ENCODE peak calls at places on chromosomes 12 and 14, in nine cellular contexts. Z is stimulated activated naive CD4-positive, alpha-beta T cell; W is GM04504; X is stimulated activated CD4-positive, alpha-beta T cell treated with anti-CD3 and anti-CD28 coated beads, TNF-alpha, amount 100 ng/mL, for 24 hours; A is GOT3; M is NCI-H82; C is activated T-helper 1 cell treated with Interleukin-2 at 50 U/mL for 16 hours; N is germinal center; S is CD8-positive, alpha-beta memory T cell. L is an unnamed sample.

GRCh38 chr12:3473844-3474243 is 17.2 kb upstream of the PRMT8 start:
- DNase-seq in Z (no peak), W (no peak), X (no peak), A (no peak), M (no peak), C (no peak), N (no peak), S (no peak), L (no peak)

GRCh38 chr12:15963271-15963670 is 52.1 kb downstream of the DERA start:
- DNase-seq in Z (no peak), W (no peak), X (no peak), A (no peak), M (no peak), C (no peak), N (no peak), S (no peak), L (no peak)

GRCh38 chr14:93997082-93997481 is at the start of gene CCDC197:
- DNase-seq in Z (no peak), W (no peak), X (no peak), A (no peak), M (no peak), C (no peak), N (no peak), S (no peak), L (no peak)

GRCh38 chr12:63922446-63922845 is 77.9 kb downstream of the SRGAP1 start:
- DNase-seq in Z (no peak), W (no peak), X (no peak), A (no peak), M (no peak), C (no peak), N (no peak), S (no peak), L (peak)

GRCh38 chr14:89378119-89378518 is 38.9 kb downstream of the FOXN3 start:
- DNase-seq in Z (no peak), W (no peak), X (peak), A (no peak), M (no peak), C (no peak), N (no peak), S (no peak), L (peak)

GRCh38 chr14:95267306-95267705 is 52.4 kb downstream of the CLMN start:
- DNase-seq in Z (no peak), W (no peak), X (no peak), A (no peak), M (no peak), C (no peak), N (no peak), S (no peak), L (no peak)

GRCh38 chr14:100022772-100023451 is 42.3 kb upstream of the EVL start:
- DNase-seq in Z (no peak), W (peak), X (no peak), A (no peak), M (no peak), C (no peak), N (no peak), S (no peak), L (no peak)

GRCh38 chr14:104335176-104335575 is 196.8 kb downstream of the KIF26A start:
- DNase-seq in Z (no peak), W (no peak), X (no peak), A (no peak), M (no peak), C (no peak), N (no peak), S (no peak), L (no peak)

GRCh38 chr12:41663487-41664258 is 475.6 kb downstream of the PDZRN4 start:
- DNase-seq in Z (no peak), W (peak), X (no peak), A (no peak), M (peak), C (no peak), N (no peak), S (no peak), L (peak)

GRCh38 chr12:84704851-84705250 is 207.7 kb downstream of the SLC6A15 start:
- DNase-seq in Z (no peak), W (no peak), X (no peak), A (no peak), M (no peak), C (no peak), N (no peak), S (no peak), L (no peak)

GRCh38 chr12:6464531-6464930 is 5.9 kb downstream of the VAMP1 start:
- DNase-seq in Z (no peak), W (no peak), X (no peak), A (no peak), M (no peak), C (no peak), N (no peak), S (no peak), L (no peak)

GRCh38 chr12:125003021-125003420 is 9.6 kb downstream of the BRI3BP start:
- DNase-seq in Z (no peak), W (no peak), X (no peak), A (no peak), M (no peak), C (no peak), N (no peak), S (no peak), L (no peak)

GRCh38 chr12:29516431-29516875 is 19.0 kb upstream of the OVCH1 start:
- DNase-seq in Z (no peak), W (peak), X (no peak), A (no peak), M (no peak), C (no peak), N (no peak), S (no peak), L (no peak)

GRCh38 chr12:26704684-26705475 is 128.1 kb downstream of the ITPR2 start:
- DNase-seq in Z (no peak), W (no peak), X (no peak), A (no peak), M (no peak), C (no peak), N (no peak), S (no peak), L (peak)

GRCh38 chr12:67468549-67469245 is 179.8 kb upstream of the DYRK2 start:
- DNase-seq in Z (no peak), W (no peak), X (no peak), A (no peak), M (no peak), C (no peak), N (no peak), S (no peak), L (no peak)

GRCh38 chr12:105229446-105229845 is 6.5 kb downstream of the APPL2 start:
- DNase-seq in Z (no peak), W (no peak), X (no peak), A (no peak), M (no peak), C (no peak), N (no peak), S (no peak), L (no peak)

GRCh38 chr12:4069046-4070010 is 196.1 kb upstream of the PARP11 start:
- DNase-seq in Z (no peak), W (no peak), X (no peak), A (no peak), M (no peak), C (no peak), N (no peak), S (no peak), L (no peak)

GRCh38 chr14:55739967-55740707 is 160.1 kb downstream of the KTN1 start:
- DNase-seq in Z (no peak), W (no peak), X (no peak), A (no peak), M (no peak), C (no peak), N (no peak), S (no peak), L (no peak)

GRCh38 chr14:60658116-60658515 is 8.8 kb upstream of the SIX1 start:
- DNase-seq in Z (no peak), W (no peak), X (no peak), A (no peak), M (no peak), C (no peak), N (no peak), S (no peak), L (no peak)

GRCh38 chr12:101696477-101697196 is 803 bp upstream of the CHPT1 start:
- DNase-seq in Z (peak), W (no peak), X (no peak), A (no peak), M (peak), C (no peak), N (peak), S (no peak), L (no peak)

GRCh38 chr12:49428652-49429549 is 61.6 kb downstream of the SPATS2 start:
- DNase-seq in Z (no peak), W (no peak), X (no peak), A (no peak), M (no peak), C (no peak), N (peak), S (no peak), L (peak)

GRCh38 chr12:131643581-131644452 is 67.1 kb upstream of the SFSWAP start:
- DNase-seq in Z (no peak), W (no peak), X (no peak), A (no peak), M (no peak), C (no peak), N (no peak), S (no peak), L (no peak)

GRCh38 chr12:63420206-63420644 is 248.1 kb downstream of the DPY19L2 start:
- DNase-seq in Z (no peak), W (peak), X (no peak), A (no peak), M (peak), C (no peak), N (peak), S (peak), L (peak)

GRCh38 chr14:99736600-99737371 is 52.7 kb downstream of the CYP46A1 start:
- DNase-seq in Z (no peak), W (no peak), X (no peak), A (no peak), M (no peak), C (no peak), N (no peak), S (no peak), L (no peak)

GRCh38 chr12:71691504-71692129 is 5.7 kb downstream of the TMEM19 start:
- DNase-seq in Z (no peak), W (no peak), X (no peak), A (no peak), M (peak), C (no peak), N (peak), S (no peak), L (no peak)

L was measured in A549.